ENCODE peak calls at places on chromosomes 1 and 21, in ten cellular contexts. U, Z, R, T, C, G, X, A, E and J are unnamed samples.

GRCh38 chr1:206469933-206470691 is at the start of gene IKBKE:
- DNase-seq in U (peak), Z (peak), R (peak), T (no peak), C (peak), G (peak), X (peak), A (peak), E (no peak), J (no peak)

GRCh38 chr1:151069103-151069486 is 1.5 kb upstream of the GABPB2 start:
- DNase-seq in U (no peak), Z (no peak), R (no peak), T (no peak), C (no peak), G (no peak), X (no peak), A (no peak), E (no peak), J (no peak)

GRCh38 chr1:31356427-31356826 is 16.4 kb downstream of the FABP3 start:
- DNase-seq in U (no peak), Z (no peak), R (no peak), T (no peak), C (no peak), G (no peak), X (no peak), A (no peak), E (no peak), J (no peak)

GRCh38 chr1:224113545-224113917 is 380 bp upstream of the FBXO28 start:
- DNase-seq in U (no peak), Z (no peak), R (no peak), T (no peak), C (no peak), G (no peak), X (no peak), A (no peak), E (no peak), J (no peak)

GRCh38 chr1:104706631-104707147 is 957.0 kb downstream of the AMY1C start:
- DNase-seq in U (peak), Z (peak), R (no peak), T (no peak), C (no peak), G (no peak), X (no peak), A (no peak), E (no peak), J (no peak)

GRCh38 chr1:107135466-107135865 is 5.4 kb upstream of the NTNG1 start:
- DNase-seq in U (peak), Z (peak), R (no peak), T (no peak), C (no peak), G (peak), X (no peak), A (no peak), E (no peak), J (no peak)

GRCh38 chr21:40386301-40386911 is 460.6 kb downstream of the DSCAM start:
- DNase-seq in U (peak), Z (no peak), R (no peak), T (peak), C (peak), G (no peak), X (no peak), A (peak), E (no peak), J (no peak)

GRCh38 chr1:27153549-27153886 is 1.4 kb downstream of the SLC9A1 start:
- DNase-seq in U (no peak), Z (no peak), R (no peak), T (no peak), C (no peak), G (no peak), X (no peak), A (peak), E (no peak), J (no peak)

GRCh38 chr1:247373721-247374141 is 42.1 kb upstream of the ZNF496 start:
- DNase-seq in U (peak), Z (no peak), R (no peak), T (peak), C (peak), G (peak), X (peak), A (no peak), E (peak), J (peak)

GRCh38 chr1:150981805-150982712 is at the start of gene ANXA9:
- DNase-seq in U (peak), Z (no peak), R (peak), T (no peak), C (no peak), G (peak), X (no peak), A (no peak), E (no peak), J (no peak)

GRCh38 chr1:55868026-55868425 is 652.9 kb upstream of the USP24 start:
- DNase-seq in U (no peak), Z (peak), R (peak), T (no peak), C (no peak), G (peak), X (no peak), A (peak), E (no peak), J (no peak)

GRCh38 chr1:222821239-222821638 is 6.4 kb downstream of the DISP1 start:
- DNase-seq in U (no peak), Z (no peak), R (no peak), T (no peak), C (no peak), G (peak), X (no peak), A (no peak), E (no peak), J (no peak)

GRCh38 chr1:170063109-170063826 is 11.2 kb downstream of the KIFAP3 start:
- DNase-seq in U (peak), Z (no peak), R (no peak), T (no peak), C (no peak), G (peak), X (no peak), A (no peak), E (no peak), J (no peak)

GRCh38 chr1:56025942-56026341 is 553.4 kb downstream of the PLPP3 start:
- DNase-seq in U (no peak), Z (no peak), R (no peak), T (no peak), C (no peak), G (peak), X (no peak), A (no peak), E (no peak), J (no peak)